ENCODE peak calls at places on chromosomes 7 and 10, in ten cellular contexts. G is AG10803; I is DMS153; X is AG04450; C is Calu3; W is anterior cingulate cortex; Q is BJ; R is stomach; L is left cardiac atrium; E is stimulated activated CD8-positive, alpha-beta memory T cell treated with anti-CD3 and anti-CD28 coated beads, Interleukin-4, amount 100 ng/mL, for 48 hours. J is an unnamed sample.

GRCh38 chr7:100730136-100730800 is 3.1 kb upstream of the ZAN start:
- DNase-seq in X (no peak), L (no peak), Q (no peak), E (no peak), R (no peak), G (no peak), I (no peak), W (no peak), C (no peak), J (no peak)

GRCh38 chr10:46525824-46526681 is 30.4 kb downstream of the GPRIN2 start:
- DNase-seq in Q (no peak), X (no peak), R (no peak), W (no peak), I (no peak), L (peak), E (no peak), C (no peak), G (peak), J (no peak)

GRCh38 chr7:74325230-74325565 is 36.0 kb downstream of the CLIP2 start:
- DNase-seq in E (no peak), G (no peak), L (no peak), R (no peak), X (no peak), I (no peak), Q (no peak), W (no peak), C (no peak), J (no peak)

GRCh38 chr7:78326870-78327269 is 528.3 kb downstream of the PHTF2 start:
- DNase-seq in R (no peak), I (no peak), C (no peak), L (no peak), X (no peak), W (peak), Q (no peak), G (peak), E (no peak), J (no peak)

GRCh38 chr10:31770307-31770902 is 158.2 kb downstream of the ARHGAP12 start:
- DNase-seq in E (peak), G (no peak), C (peak), L (peak), Q (no peak), W (no peak), I (no peak), X (no peak), R (peak), J (peak)

GRCh38 chr7:17532861-17533404 is 234.5 kb downstream of the AHR start:
- DNase-seq in C (peak), Q (no peak), R (no peak), W (no peak), G (peak), E (no peak), X (no peak), I (peak), L (no peak), J (peak)

GRCh38 chr10:14403359-14403758 is 72.6 kb upstream of the FRMD4A start:
- DNase-seq in L (no peak), R (no peak), G (no peak), C (no peak), W (no peak), E (no peak), I (no peak), X (no peak), Q (no peak), J (no peak)

GRCh38 chr7:96738705-96739104 is 29.1 kb upstream of the SEM1 start:
- DNase-seq in R (no peak), E (no peak), W (no peak), C (no peak), X (no peak), Q (no peak), L (no peak), G (no peak), I (no peak), J (no peak)

GRCh38 chr7:80450621-80451308 is 61.1 kb downstream of the GNAT3 start:
- DNase-seq in L (no peak), X (no peak), E (no peak), R (no peak), I (no peak), G (peak), C (no peak), Q (no peak), W (no peak), J (peak)

GRCh38 chr7:3605222-3605621 is 304.2 kb downstream of the SDK1 start:
- DNase-seq in L (no peak), E (no peak), I (no peak), Q (no peak), R (no peak), G (no peak), C (no peak), X (no peak), W (no peak), J (no peak)

GRCh38 chr10:99548041-99548530 is 15.3 kb downstream of the NKX2-3 start:
- DNase-seq in E (no peak), I (no peak), W (no peak), C (no peak), L (no peak), G (peak), X (no peak), Q (no peak), R (no peak), J (peak)